ENCODE peak calls at places on chromosome 9, in five cellular contexts. Z is NT2/D1, C is HepG2, M is H1, J is GM12878. I is an unnamed sample.

GRCh38 chr9:5799314-5799713 is 33.6 kb downstream of the ERMP1 start:
- DNase-seq in Z (peak), M (no peak), C (peak), J (no peak), I (peak)

GRCh38 chr9:3205421-3206095 is 320.2 kb downstream of the RFX3 start:
- DNase-seq in J (no peak), M (no peak), Z (no peak), C (no peak), I (no peak)

GRCh38 chr9:128138001-128138400 is 10.5 kb upstream of the PTGES2 start:
- DNase-seq in M (no peak), C (no peak), Z (no peak), J (no peak), I (no peak)

GRCh38 chr9:38442473-38443096 is 18.3 kb upstream of the IGFBPL1 start:
- DNase-seq in Z (no peak), C (no peak), J (no peak), M (no peak), I (no peak)

GRCh38 chr9:15144567-15145174 is 162.3 kb downstream of the TTC39B start:
- DNase-seq in J (no peak), Z (no peak), C (no peak), M (no peak), I (no peak)

GRCh38 chr9:126986506-126986951 is 71.9 kb downstream of the RALGPS1 start:
- DNase-seq in J (no peak), C (peak), Z (no peak), M (no peak), I (no peak)

GRCh38 chr9:98995971-98996504 is 52.3 kb downstream of the COL15A1 start:
- DNase-seq in Z (no peak), C (no peak), M (no peak), J (no peak), I (no peak)

GRCh38 chr9:128128836-128129590 is 1.5 kb upstream of the PTGES2 start:
- DNase-seq in M (no peak), J (no peak), Z (no peak), C (no peak), I (no peak)

GRCh38 chr9:38683336-38683735 is 36.6 kb downstream of the FAM240B start:
- DNase-seq in M (no peak), C (no peak), Z (no peak), J (no peak), I (no peak)

GRCh38 chr9:23587903-23588302 is 238.1 kb downstream of the ELAVL2 start:
- DNase-seq in C (no peak), M (peak), Z (no peak), J (no peak), I (peak)

GRCh38 chr9:14423816-14424261 is 109.9 kb upstream of the NFIB start:
- DNase-seq in M (no peak), C (no peak), J (no peak), Z (peak), I (no peak)

GRCh38 chr9:109181284-109181683 is 14.2 kb upstream of the FRRS1L start:
- DNase-seq in Z (no peak), M (no peak), J (peak), C (no peak), I (no peak)

GRCh38 chr9:127130661-127131538 is 8.5 kb upstream of the ANGPTL2 start:
- DNase-seq in Z (no peak), J (no peak), C (peak), M (no peak), I (no peak)

GRCh38 chr9:81656004-81656403 is 33.3 kb downstream of the TLE1 start:
- DNase-seq in J (peak), M (no peak), C (peak), Z (no peak), I (no peak)

GRCh38 chr9:134230092-134230941 is 66.0 kb upstream of the RNU6ATAC start:
- DNase-seq in J (no peak), C (no peak), M (no peak), Z (no peak), I (no peak)

GRCh38 chr9:36759141-36759540 is 186.4 kb downstream of the MELK start:
- DNase-seq in J (no peak), C (no peak), Z (no peak), M (no peak), I (no peak)

GRCh38 chr9:36861528-36862205 is 172.4 kb downstream of the PAX5 start:
- DNase-seq in J (no peak), Z (no peak), M (no peak), C (no peak), I (no peak)

GRCh38 chr9:20838218-20838617 is 154.2 kb downstream of the FOCAD start:
- DNase-seq in J (no peak), Z (no peak), C (peak), M (no peak), I (no peak)

GRCh38 chr9:93460689-93461413 is 7.5 kb upstream of the FAM120AOS start:
- DNase-seq in Z (no peak), C (no peak), M (no peak), J (no peak), I (no peak)

GRCh38 chr9:1058826-1059225 is 8.7 kb downstream of the DMRT2 start:
- DNase-seq in C (no peak), J (no peak), Z (no peak), M (no peak), I (no peak)

GRCh38 chr9:89755835-89756234 is 151.0 kb downstream of the GADD45G start:
- DNase-seq in C (no peak), J (no peak), M (no peak), Z (no peak), I (no peak)

GRCh38 chr9:101398335-101398929 is at the start of the genes MRPL50 and ZNF189:
- DNase-seq in M (peak), J (peak), C (peak), Z (peak), I (peak)

GRCh38 chr9:101398930-101399640 is 434 bp downstream of the ZNF189 start:
- DNase-seq in Z (no peak), M (no peak), C (no peak), J (no peak), I (no peak)

GRCh38 chr9:101399641-101399965 is 952 bp downstream of the ZNF189 start:
- DNase-seq in C (no peak), M (no peak), J (no peak), Z (no peak), I (no peak)

GRCh38 chr9:101397746-101398334 is 578 bp downstream of the MRPL50 start:
- DNase-seq in M (no peak), J (no peak), C (peak), Z (no peak), I (no peak)

GRCh38 chr9:101400120-101400519 is 1.5 kb downstream of the ZNF189 start:
- DNase-seq in C (no peak), Z (no peak), M (no peak), J (no peak), I (no peak)
- TF ChIP-seq SUZ12 in C (no peak), Z (no peak), M (no peak), J (no peak), I (no peak)

GRCh38 chr9:130869250-130869649 is 27.4 kb downstream of the QRFP start:
- DNase-seq in C (no peak), J (no peak), Z (no peak), M (no peak), I (no peak)

GRCh38 chr9:130872058-130872453 is 24.6 kb downstream of the QRFP start:
- DNase-seq in M (no peak), Z (no peak), J (no peak), C (no peak), I (no peak)

GRCh38 chr9:130871395-130872057 is 25.1 kb downstream of the QRFP start:
- DNase-seq in M (no peak), Z (no peak), J (no peak), C (no peak), I (no peak)

GRCh38 chr9:130872511-130872910 is 24.1 kb downstream of the QRFP start:
- DNase-seq in J (no peak), M (no peak), Z (no peak), C (no peak), I (no peak)

DNA sequence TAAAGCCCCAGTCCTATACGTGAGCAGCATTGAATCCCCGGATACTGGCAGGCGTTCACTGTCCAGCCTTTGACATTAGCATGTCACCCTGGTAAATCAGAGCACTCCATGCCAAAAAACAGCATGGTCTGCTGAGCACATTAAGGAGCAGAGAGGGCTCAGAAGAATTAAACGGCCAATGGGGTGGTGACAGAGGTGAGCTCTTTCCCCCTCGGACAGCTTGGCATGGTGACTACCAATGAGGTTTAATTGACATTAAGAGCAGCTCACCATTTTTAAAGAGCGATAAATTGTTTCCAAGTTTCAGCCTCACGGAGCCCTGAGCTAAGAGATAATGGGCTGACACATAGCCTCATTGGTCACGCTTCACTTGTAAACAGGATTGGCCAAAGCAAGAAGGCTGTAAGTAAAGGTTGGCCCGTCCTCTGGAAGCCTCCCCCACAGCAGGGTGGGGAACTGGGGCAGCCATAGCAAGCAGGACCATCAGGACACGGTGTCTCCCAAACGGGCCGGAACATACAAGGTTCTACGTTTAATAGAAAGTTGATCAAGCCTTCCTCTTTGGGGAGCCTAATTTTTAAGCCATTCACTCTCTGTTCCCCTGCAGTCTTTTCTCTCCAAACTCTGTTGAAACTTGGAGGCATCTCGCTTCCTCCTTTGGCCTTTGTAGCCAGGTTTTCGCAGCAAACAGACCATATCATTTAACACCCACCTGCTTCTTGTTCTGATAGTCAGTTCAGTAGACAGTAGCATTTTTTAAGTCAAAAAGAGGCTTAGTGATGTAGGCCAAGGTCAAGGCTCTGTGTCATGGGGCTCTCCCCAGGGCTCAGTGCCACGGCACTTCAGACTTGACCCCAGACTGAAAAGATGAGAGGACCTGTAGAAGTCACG is 25.9 kb downstream of the QRFP start:
- DNase-seq in Z (no peak), M (no peak), J (peak), C (no peak), I (no peak)
- TF ChIP-seq SUZ12 in Z (no peak), M (no peak), J (no peak), C (no peak), I (no peak)

GRCh38 chr9:115192835-115193234 is 74.9 kb upstream of the TNC start:
- DNase-seq in Z (no peak), J (no peak), M (no peak), C (no peak), I (no peak)

GRCh38 chr9:115192280-115192679 is 74.3 kb upstream of the TNC start:
- DNase-seq in J (no peak), Z (no peak), C (no peak), M (no peak), I (no peak)

GRCh38 chr9:115194216-115194615 is 76.3 kb upstream of the TNC start:
- DNase-seq in C (no peak), M (no peak), Z (no peak), J (no peak), I (no peak)

GRCh38 chr9:115191667-115192066 is 73.7 kb upstream of the TNC start:
- DNase-seq in J (no peak), Z (no peak), C (no peak), M (no peak), I (no peak)

DNA sequence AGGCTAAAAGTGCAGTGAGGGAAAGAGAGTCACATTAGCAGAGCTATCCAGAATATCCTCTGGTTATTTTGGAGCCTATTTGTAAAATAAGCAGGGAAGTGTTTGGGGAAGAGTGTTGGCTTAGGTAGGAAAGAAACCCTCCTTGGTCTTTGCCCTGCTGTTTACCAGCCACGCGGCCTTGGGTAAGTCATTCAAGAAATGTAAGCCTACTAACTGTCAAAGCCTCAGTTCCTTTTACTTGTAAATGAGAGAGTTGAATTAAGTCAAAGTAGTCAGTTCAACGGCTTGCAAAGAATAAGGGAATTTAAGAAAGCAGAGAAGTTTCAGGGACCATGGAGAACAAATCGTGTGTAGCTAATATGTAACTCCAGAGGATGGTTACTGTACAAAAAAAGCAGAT is 75.8 kb upstream of the TNC start:
- DNase-seq in C (no peak), J (no peak), Z (no peak), M (no peak), I (no peak)
- TF ChIP-seq SUZ12 in C (no peak), J (no peak), Z (no peak), M (no peak), I (no peak)

GRCh38 chr9:18985464-18985951 is 47.5 kb downstream of the SAXO1 start:
- DNase-seq in M (no peak), Z (no peak), J (no peak), C (no peak), I (no peak)
- TF ChIP-seq SUZ12 in M (no peak), Z (no peak), J (no peak), C (no peak), I (no peak)

DNA sequence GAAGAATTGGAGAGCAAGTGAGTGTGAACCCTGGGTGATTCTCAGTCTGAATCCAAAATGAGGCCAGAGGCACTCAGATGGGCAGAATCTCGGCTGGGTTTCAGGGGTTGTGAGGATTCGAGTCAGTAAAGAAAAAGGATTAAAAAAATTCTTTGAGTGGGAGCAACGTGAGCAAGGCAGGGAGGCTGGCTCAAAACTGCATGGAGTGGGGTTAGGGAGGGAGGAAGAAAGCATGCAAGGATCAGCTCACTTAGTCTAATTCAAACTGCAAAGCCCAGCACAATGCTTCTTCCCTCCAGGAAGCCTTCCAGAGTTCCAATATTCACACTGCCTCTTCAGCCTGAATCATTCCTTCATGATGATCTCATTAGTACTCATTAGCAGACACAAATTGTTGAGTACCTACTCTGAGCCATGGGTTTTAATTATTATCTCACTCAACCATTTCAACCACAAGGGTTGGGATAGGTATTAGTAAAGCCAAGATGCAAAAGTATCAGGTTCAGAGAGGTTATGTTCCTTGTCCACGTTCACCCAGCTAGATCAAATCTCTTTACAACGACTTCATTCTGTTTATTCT is 95.8 kb downstream of the BRINP1 start:
- DNase-seq in C (no peak), M (no peak), Z (no peak), J (no peak), I (no peak)
- TF ChIP-seq SUZ12 in C (no peak), M (no peak), Z (no peak), J (no peak), I (no peak)

DNA sequence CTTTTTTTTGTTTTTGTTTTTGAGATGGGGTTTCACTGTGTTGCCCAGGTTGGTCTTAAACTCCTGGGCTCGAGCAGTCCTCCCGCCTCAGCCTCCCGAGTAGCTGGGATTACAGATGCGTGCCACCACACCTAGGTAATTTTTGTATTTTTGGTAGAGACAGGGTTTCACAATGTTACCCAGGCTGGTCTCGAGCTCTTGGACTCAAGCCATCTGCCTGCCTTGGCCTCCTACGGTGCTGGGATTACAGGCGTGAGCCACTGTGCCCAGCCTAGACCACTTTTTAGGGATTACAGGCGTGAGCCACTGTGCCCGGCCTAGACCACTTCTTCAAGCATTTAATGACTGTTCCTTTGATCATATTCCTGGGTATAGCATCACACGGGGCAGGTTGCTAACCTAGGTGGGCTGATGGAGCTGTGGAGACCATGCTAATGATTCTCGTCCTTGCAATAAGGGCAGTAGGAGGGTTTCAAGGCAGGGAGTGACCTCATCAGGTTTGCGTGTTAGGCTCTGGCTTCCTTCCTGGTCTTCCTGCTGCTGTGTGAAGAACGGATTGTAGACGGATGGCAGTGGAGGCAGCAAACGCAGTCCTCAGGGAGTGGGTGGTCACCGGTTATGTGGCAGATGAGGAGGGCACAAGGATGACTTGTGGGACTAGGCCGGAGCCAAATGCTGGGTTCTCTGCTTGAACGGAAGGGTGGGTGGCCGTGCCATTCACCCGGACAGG is 13.8 kb downstream of the EHMT1 start:
- DNase-seq in Z (no peak), C (no peak), J (no peak), M (no peak), I (no peak)
- TF ChIP-seq SUZ12 in Z (no peak), C (no peak), J (no peak), M (no peak), I (no peak)

GRCh38 chr9:112332272-112332671 is 1.1 kb downstream of the PTBP3 start:
- DNase-seq in C (no peak), Z (no peak), J (no peak), M (no peak), I (no peak)

GRCh38 chr9:112333639-112334318 is 360 bp upstream of the PTBP3 start:
- DNase-seq in M (peak), C (peak), J (peak), Z (peak), I (peak)

GRCh38 chr9:112332977-112333638 is at the start of gene PTBP3:
- DNase-seq in M (peak), Z (no peak), J (no peak), C (peak), I (peak)

GRCh38 chr9:112332674-112332976 is 794 bp downstream of the PTBP3 start:
- DNase-seq in C (no peak), J (no peak), M (no peak), Z (no peak), I (no peak)

DNA sequence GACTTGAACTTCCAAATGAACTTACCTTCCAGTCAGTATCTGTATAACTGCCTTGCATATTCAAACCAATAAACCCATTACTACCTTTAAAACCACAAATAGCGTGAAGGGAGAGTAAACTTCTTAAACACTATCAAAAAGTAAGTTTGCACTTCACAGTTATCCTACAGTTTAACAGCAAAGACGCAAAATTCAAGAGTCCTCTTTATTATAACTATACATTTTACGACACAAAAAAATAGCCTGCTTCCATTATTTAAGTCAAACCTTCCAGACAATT is 1.8 kb downstream of the PTBP3 start:
- DNase-seq in C (no peak), M (no peak), Z (no peak), J (no peak), I (no peak)
- TF ChIP-seq SUZ12 in C (no peak), M (no peak), Z (no peak), J (no peak), I (no peak)

GRCh38 chr9:117932585-117932984 is 228.4 kb downstream of the TLR4 start:
- DNase-seq in J (no peak), Z (no peak), C (no peak), M (no peak), I (no peak)
- TF ChIP-seq SUZ12 in J (no peak), Z (no peak), C (no peak), M (no peak), I (no peak)

DNA sequence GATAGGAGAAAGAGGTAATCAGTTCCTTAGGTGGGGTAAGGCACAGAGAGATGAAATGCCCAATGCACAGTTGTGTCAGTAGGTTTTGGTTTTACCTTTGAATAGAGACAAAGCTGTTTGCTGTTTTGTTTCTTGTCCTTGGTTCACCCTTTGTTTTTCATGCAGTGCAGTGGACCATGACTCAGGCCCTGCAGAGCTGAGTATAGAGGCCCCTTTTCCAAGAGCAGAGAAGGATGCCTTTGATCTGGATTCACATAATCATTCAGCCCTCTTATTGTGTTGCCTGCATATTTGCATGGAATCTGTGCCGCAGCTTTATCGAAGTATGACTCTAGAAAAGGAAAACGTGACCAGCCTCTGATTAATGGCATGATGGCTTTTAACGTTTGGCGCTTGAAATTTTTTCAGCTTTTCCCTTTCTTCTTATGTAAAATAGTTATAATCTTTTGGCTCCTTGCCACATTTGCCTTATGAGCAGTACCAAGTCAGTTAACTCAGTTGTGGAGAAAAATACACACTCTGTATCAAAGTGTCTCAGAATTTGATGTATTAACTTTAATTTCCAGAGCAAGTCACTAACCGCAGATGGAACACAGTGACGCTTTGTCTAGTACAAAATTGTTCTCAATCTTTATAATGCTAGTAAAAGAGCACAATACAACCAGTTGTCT is 197.6 kb downstream of the KDM4C start:
- DNase-seq in M (no peak), Z (peak), J (no peak), C (peak), I (no peak)
- TF ChIP-seq SUZ12 in M (no peak), Z (no peak), J (no peak), C (no peak), I (no peak)

GRCh38 chr9:111804636-111805035 is 9.9 kb upstream of the SHOC1 start:
- DNase-seq in C (no peak), M (no peak), Z (no peak), J (no peak), I (no peak)
- TF ChIP-seq SUZ12 in C (no peak), M (no peak), Z (no peak), J (no peak), I (no peak)

I was measured in HEK293T.